ENCODE peak calls at places on chromosomes 1 and 21, in four cellular contexts. D is GM12878, P is K562, U is A549. Z is an unnamed sample.

GRCh38 chr1:26799479-26800133 is 11.9 kb downstream of the PIGV start:
- DNase-seq in D (no peak), P (peak), U (no peak), Z (peak)

GRCh38 chr1:217273866-217274265 is 357.0 kb downstream of the GPATCH2 start:
- DNase-seq in D (no peak), P (no peak), U (no peak), Z (peak)

GRCh38 chr1:44354268-44354839 is 703 bp downstream of the ERI3 start:
- DNase-seq in D (no peak), P (no peak), U (no peak), Z (peak)

GRCh38 chr1:62070384-62071011 is 124.2 kb upstream of the L1TD1 start:
- DNase-seq in D (no peak), P (peak), U (no peak), Z (peak)

GRCh38 chr1:209673631-209674417 is 1.4 kb upstream of the G0S2 start:
- DNase-seq in D (no peak), P (no peak), U (no peak), Z (no peak)

GRCh38 chr1:147389532-147390184 is 147.2 kb downstream of the CHD1L start:
- DNase-seq in D (no peak), P (peak), U (peak), Z (peak)

GRCh38 chr1:56360021-56360420 is 219.3 kb downstream of the PLPP3 start:
- DNase-seq in D (no peak), P (no peak), U (no peak), Z (peak)

GRCh38 chr1:201260648-201261311 is 22.5 kb upstream of the PKP1 start:
- DNase-seq in D (no peak), P (no peak), U (no peak), Z (no peak)

GRCh38 chr21:45575993-45576837 is 34.0 kb upstream of the SLC19A1 start:
- DNase-seq in D (no peak), P (no peak), U (no peak), Z (no peak)

GRCh38 chr1:32539584-32540571 is 651 bp downstream of the ZBTB8A start:
- DNase-seq in D (no peak), P (peak), U (peak), Z (peak)

GRCh38 chr1:160083968-160084770 is 2.8 kb downstream of the KCNJ9 start:
- DNase-seq in D (no peak), P (peak), U (peak), Z (no peak)
- TF ChIP-seq ELK1 in D (no peak), P (no peak), U (no peak), Z (no peak)

GRCh38 chr1:119419109-119419508 is 4.2 kb downstream of the HSD3B2 start:
- DNase-seq in D (no peak), P (no peak), U (no peak), Z (no peak)

GRCh38 chr1:119420638-119421037 is 5.7 kb downstream of the HSD3B2 start:
- DNase-seq in D (no peak), P (no peak), U (no peak), Z (no peak)

DNA sequence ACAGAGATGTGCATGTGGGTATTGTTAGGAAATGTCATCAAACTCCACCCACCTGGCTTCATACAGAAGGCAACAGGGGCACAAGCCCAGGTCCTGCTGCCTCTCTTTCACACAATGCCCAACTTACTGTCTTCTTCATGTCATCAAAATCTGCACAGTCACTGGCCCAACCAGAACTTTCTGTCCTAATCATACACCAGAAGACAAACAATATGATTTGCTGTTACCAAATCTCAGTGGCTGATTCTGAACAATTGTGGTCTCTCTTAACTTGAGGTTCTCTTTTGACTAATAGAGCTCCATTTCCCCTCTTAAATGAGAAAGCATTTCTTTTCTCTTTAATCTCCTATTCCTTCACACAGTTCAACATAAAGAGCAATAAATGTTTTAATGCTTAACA is 7.7 kb downstream of the HSD3B2 start:
- DNase-seq in D (no peak), P (no peak), U (no peak), Z (no peak)
- TF ChIP-seq ELK1 in D (no peak), P (no peak), U (no peak), Z (no peak)

GRCh38 chr1:18326171-18326950 is 154.4 kb upstream of the KLHDC7A start:
- DNase-seq in D (no peak), P (no peak), U (no peak), Z (no peak)
- TF ChIP-seq ELK1 in D (no peak), P (no peak), U (no peak), Z (no peak)

DNA sequence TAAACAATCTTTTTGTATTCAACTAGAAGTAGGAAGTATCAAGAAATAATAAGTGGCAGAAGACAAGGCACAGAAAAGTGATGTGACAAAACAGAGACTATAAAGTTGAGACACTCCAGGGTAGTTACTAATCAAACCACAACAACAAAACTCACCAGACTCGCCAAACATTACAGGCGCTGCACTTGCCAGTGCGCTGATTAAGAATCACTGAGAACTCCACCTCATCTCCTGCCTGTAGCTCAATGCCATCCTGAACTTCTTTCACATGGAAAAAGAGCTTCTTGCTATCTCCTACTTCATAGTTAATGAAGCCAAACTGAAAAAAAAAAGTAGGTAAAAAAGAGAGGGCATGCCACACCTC is 2.8 kb upstream of the NRAS start:
- DNase-seq in D (no peak), P (no peak), U (no peak), Z (no peak)
- TF ChIP-seq ELK1 in D (no peak), P (no peak), U (no peak), Z (no peak)

GRCh38 chr1:230781596-230781995 is 34.4 kb downstream of the CAPN9 start:
- DNase-seq in D (no peak), P (no peak), U (no peak), Z (peak)
- TF ChIP-seq ELK1 in D (no peak), P (no peak), U (no peak), Z (no peak)

DNA sequence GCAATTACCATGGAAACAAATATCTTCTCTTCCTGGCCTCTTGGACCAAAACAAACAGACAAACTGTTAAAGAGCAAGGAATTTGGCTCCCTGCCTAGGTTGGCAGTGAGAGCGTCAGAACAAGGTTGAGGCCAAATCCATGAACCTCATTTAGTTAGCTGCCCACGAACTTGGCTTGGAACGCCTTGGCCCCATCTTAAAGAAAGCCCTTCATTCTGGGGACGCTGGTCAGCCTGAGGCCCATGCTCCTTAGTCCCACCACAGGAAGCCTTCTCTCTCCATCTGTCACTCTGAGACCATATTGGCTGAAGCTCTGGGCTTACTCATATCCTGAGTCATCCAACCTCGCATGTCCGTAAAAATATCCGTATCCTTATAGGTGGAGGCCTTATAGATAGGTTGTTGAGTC is 62.4 kb upstream of the DIRAS3 start:
- DNase-seq in D (no peak), P (no peak), U (peak), Z (peak)
- TF ChIP-seq ELK1 in D (no peak), P (no peak), U (no peak), Z (no peak)

GRCh38 chr1:59033761-59034160 is 249.9 kb upstream of the JUN start:
- DNase-seq in D (no peak), P (no peak), U (no peak), Z (no peak)
- TF ChIP-seq ELK1 in D (no peak), P (no peak), U (no peak), Z (no peak)

Z was measured in IMR-90.